ENCODE peak calls at places on chromosomes 2 and 18, in five cellular contexts. K is DMS 273 treated with DMSO at 0.1 percent for 48 hours; B is activated effector memory CD4-positive, alpha-beta T cell treated with Interleukin-2 at 50 U/mL for 16 hours; X is progenitor cell of endocrine pancreas; R is activated CD4-positive, alpha-beta T cell treated with anti-CD3 and anti-CD28 coated beads for 48 hours. E is an unnamed sample.

GRCh38 chr2:239302083-239302807 is 98.6 kb downstream of the HDAC4 start:
- DNase-seq in K (no peak), R (no peak), B (no peak), X (no peak), E (peak)

GRCh38 chr2:72979896-72980295 is 62.6 kb downstream of the EMX1 start:
- DNase-seq in K (no peak), X (no peak), B (no peak), R (no peak), E (no peak)

GRCh38 chr2:205746408-205746785 is 64.1 kb downstream of the NRP2 start:
- DNase-seq in B (no peak), R (no peak), K (no peak), X (no peak), E (no peak)

GRCh38 chr2:207418422-207418821 is 111.3 kb upstream of the CREB1 start:
- DNase-seq in B (no peak), K (no peak), X (no peak), R (no peak), E (no peak)

GRCh38 chr18:50306944-50307343 is 19.5 kb upstream of the CXXC1 start:
- DNase-seq in B (no peak), K (no peak), R (no peak), X (no peak), E (no peak)

GRCh38 chr18:74116628-74117554 is 30.7 kb downstream of the FBXO15 start:
- DNase-seq in X (no peak), R (peak), K (no peak), B (no peak), E (no peak)

GRCh38 chr2:32688511-32688910 is 60.7 kb downstream of the TTC27 start:
- DNase-seq in X (no peak), B (no peak), R (no peak), K (no peak), E (no peak)

GRCh38 chr2:44290271-44290670 is 15.0 kb downstream of the SLC3A1 start:
- DNase-seq in B (no peak), R (no peak), X (no peak), K (no peak), E (no peak)

GRCh38 chr2:72931280-72931910 is 14.1 kb downstream of the EMX1 start:
- DNase-seq in X (no peak), K (no peak), R (peak), B (no peak), E (no peak)

GRCh38 chr2:131431336-131431735 is 44.6 kb upstream of the TUBA3D start:
- DNase-seq in X (no peak), K (no peak), B (no peak), R (no peak), E (no peak)

GRCh38 chr2:8803658-8804379 is 33.6 kb downstream of the KIDINS220 start:
- DNase-seq in K (peak), X (no peak), R (peak), B (no peak), E (no peak)

GRCh38 chr18:58095251-58095650 is 51.2 kb downstream of the NEDD4L start:
- DNase-seq in X (no peak), R (no peak), B (no peak), K (peak), E (no peak)

GRCh38 chr2:69735696-69736095 is 6.2 kb upstream of the ANXA4 start:
- DNase-seq in K (no peak), R (no peak), X (no peak), B (no peak), E (no peak)

GRCh38 chr2:71336802-71337201 is 5.2 kb downstream of the ZNF638 start:
- DNase-seq in B (no peak), X (no peak), R (no peak), K (no peak), E (no peak)

GRCh38 chr18:24398515-24398914 is 891 bp upstream of the OSBPL1A start:
- DNase-seq in X (no peak), K (peak), B (no peak), R (no peak), E (no peak)

GRCh38 chr2:192044496-192044895 is 150.2 kb downstream of the TMEFF2 start:
- DNase-seq in X (no peak), B (no peak), R (no peak), K (no peak), E (no peak)

GRCh38 chr18:12960846-12961397 is 13.1 kb downstream of the SEH1L start:
- DNase-seq in K (no peak), X (no peak), B (no peak), R (no peak), E (no peak)

GRCh38 chr18:48908916-48909315 is 41.8 kb downstream of the SMAD7 start:
- DNase-seq in X (no peak), K (no peak), R (no peak), B (no peak), E (no peak)

GRCh38 chr2:236041616-236042015 is 126.6 kb downstream of the GBX2 start:
- DNase-seq in K (no peak), B (no peak), X (no peak), R (no peak), E (no peak)

GRCh38 chr2:221527759-221528444 is 44.2 kb downstream of the EPHA4 start:
- DNase-seq in R (no peak), X (no peak), B (peak), K (no peak), E (no peak)

GRCh38 chr18:36275561-36275960 is 22.0 kb upstream of the FHOD3 start:
- DNase-seq in R (no peak), X (no peak), B (no peak), K (no peak), E (no peak)

GRCh38 chr2:239979243-239980023 is 45.7 kb downstream of the NDUFA10 start:
- DNase-seq in B (no peak), R (no peak), X (peak), K (no peak), E (no peak)

GRCh38 chr18:39271654-39272053 is 1706.1 kb upstream of the CELF4 start:
- DNase-seq in X (no peak), K (no peak), R (no peak), B (no peak), E (no peak)

GRCh38 chr2:52818958-52819357 is 948.6 kb upstream of the CHAC2 start:
- DNase-seq in B (no peak), X (no peak), R (no peak), K (no peak), E (no peak)

GRCh38 chr2:233837694-233838229 is 16.6 kb downstream of the HJURP start:
- DNase-seq in K (no peak), R (no peak), B (no peak), X (no peak), E (no peak)

GRCh38 chr2:230748087-230748486 is 35.4 kb downstream of the CAB39 start:
- DNase-seq in B (no peak), K (no peak), X (no peak), R (peak), E (no peak)

GRCh38 chr2:14551069-14551468 is 81.4 kb upstream of the LRATD1 start:
- DNase-seq in B (no peak), R (no peak), K (no peak), X (no peak), E (no peak)

GRCh38 chr18:79429785-79430281 is 34.1 kb downstream of the NFATC1 start:
- DNase-seq in R (no peak), X (no peak), K (no peak), B (no peak), E (no peak)